ENCODE peak calls at places on chromosome 18, in five cellular contexts. N is endothelial cell, H is SJCRH30, T is activated gamma-delta T cell treated with Interleukin-2 at 50 U/mL for 16 hours, Y is posterior vena cava. J is an unnamed sample.
A peak's percentile ranks its signal among the peaks of the same experiment; 100 is the strongest.

GRCh38 chr18:4270016-4270415 is 185.1 kb downstream of the DLGAP1 start:
- DNase-seq in H (no peak), Y (no peak), T (no peak), N (no peak), J (no peak)

GRCh38 chr18:3792711-3793110 is 342.7 kb downstream of the TGIF1 start:
- DNase-seq in N (no peak), Y (no peak), T (no peak), H (no peak), J (no peak)

GRCh38 chr18:79410731-79411613 is 15.2 kb downstream of the NFATC1 start:
- DNase-seq in N (no peak), H (no peak), T (no peak), Y (peak; percentile 79), J (no peak)

GRCh38 chr18:32358075-32358474 is 112.6 kb downstream of the GAREM1 start:
- DNase-seq in T (no peak), H (no peak), Y (no peak), N (no peak), J (no peak)

GRCh38 chr18:76131738-76132137 is 363.3 kb downstream of the ZNF516 start:
- DNase-seq in Y (no peak), H (no peak), N (no peak), T (no peak), J (no peak)

GRCh38 chr18:55764382-55764781 is 176.4 kb upstream of the TCF4 start:
- DNase-seq in Y (no peak), T (no peak), H (no peak), N (no peak), J (no peak)

GRCh38 chr18:46555724-46556123 is 101.3 kb downstream of the LOXHD1 start:
- DNase-seq in H (peak; percentile 41), T (no peak), Y (no peak), N (peak; percentile 71), J (peak; percentile 10)

GRCh38 chr18:3593381-3593903 is 143.5 kb downstream of the TGIF1 start:
- DNase-seq in Y (peak; percentile 75), N (peak; percentile 27), H (peak; percentile 87), T (no peak), J (no peak)

GRCh38 chr18:49177071-49177470 is 226.3 kb upstream of the SMAD7 start:
- DNase-seq in Y (no peak), H (no peak), N (no peak), T (no peak), J (no peak)

GRCh38 chr18:60893331-60894114 is 439.7 kb upstream of the CDH20 start:
- DNase-seq in Y (no peak), H (no peak), N (no peak), T (no peak), J (no peak)

GRCh38 chr18:21053127-21053526 is 58.5 kb downstream of the ROCK1 start:
- DNase-seq in N (no peak), Y (no peak), T (no peak), H (no peak), J (no peak)

GRCh38 chr18:77366725-77367641 is 117.3 kb downstream of the GALR1 start:
- DNase-seq in N (no peak), T (no peak), Y (no peak), H (peak; percentile 25), J (no peak)

GRCh38 chr18:50687491-50687890 is 127.6 kb downstream of the MAPK4 start:
- DNase-seq in Y (peak; percentile 64), N (no peak), H (no peak), T (no peak), J (no peak)

GRCh38 chr18:76958692-76959341 is 136.5 kb downstream of the ZNF236 start:
- DNase-seq in T (no peak), Y (no peak), H (peak; percentile 11), N (no peak), J (no peak)

GRCh38 chr18:26159353-26159752 is 25.7 kb downstream of the PSMA8 start:
- DNase-seq in T (no peak), H (peak; percentile 2), Y (no peak), N (no peak), J (peak; percentile 12)

GRCh38 chr18:41146301-41146700 is 808.7 kb upstream of the PIK3C3 start:
- DNase-seq in Y (no peak), T (no peak), H (no peak), N (peak; percentile 9), J (no peak)

GRCh38 chr18:41075212-41075611 is 879.8 kb upstream of the PIK3C3 start:
- DNase-seq in T (no peak), N (no peak), Y (no peak), H (peak; percentile 28), J (no peak)

GRCh38 chr18:379665-380356 is 112.0 kb upstream of the THOC1 start:
- DNase-seq in Y (no peak), H (no peak), T (no peak), N (no peak), J (no peak)

GRCh38 chr18:955379-956066 is 50.9 kb downstream of the ADCYAP1 start:
- DNase-seq in H (no peak), N (no peak), Y (no peak), T (no peak), J (no peak)

GRCh38 chr18:79400591-79401381 is 5.1 kb downstream of the NFATC1 start:
- DNase-seq in Y (peak; percentile 77), H (no peak), T (peak; percentile 49), N (no peak), J (peak; percentile 72)

GRCh38 chr18:57942493-57942892 is 101.5 kb upstream of the NEDD4L start:
- DNase-seq in N (no peak), H (no peak), Y (no peak), T (no peak), J (no peak)

GRCh38 chr18:51170689-51171088 is 26.8 kb downstream of the MEX3C start:
- DNase-seq in Y (no peak), N (no peak), T (no peak), H (no peak), J (no peak)

GRCh38 chr18:67232406-67232805 is 284.1 kb downstream of the DSEL start:
- DNase-seq in N (no peak), T (no peak), Y (no peak), H (no peak), J (no peak)

GRCh38 chr18:29154758-29155725 is 978.1 kb upstream of the CDH2 start:
- DNase-seq in Y (no peak), T (no peak), N (no peak), H (no peak), J (no peak)

GRCh38 chr18:49898421-49898820 is 85.1 kb upstream of the ACAA2 start:
- DNase-seq in Y (no peak), T (peak; percentile 64), H (peak; percentile 85), N (peak; percentile 66), J (peak; percentile 47)

GRCh38 chr18:55650363-55650870 is 62.4 kb upstream of the TCF4 start:
- DNase-seq in Y (no peak), T (no peak), N (no peak), H (no peak), J (no peak)

GRCh38 chr18:23982154-23983071 is 32.1 kb upstream of the TTC39C start:
- DNase-seq in T (no peak), H (peak; percentile 55), Y (peak; percentile 95), N (no peak), J (no peak)

GRCh38 chr18:48806551-48807261 is 144.1 kb downstream of the SMAD7 start:
- DNase-seq in H (peak; percentile 48), T (no peak), Y (no peak), N (no peak), J (no peak)

GRCh38 chr18:79581406-79581805 is 98.2 kb upstream of the CTDP1 start:
- DNase-seq in H (no peak), Y (peak; percentile 61), T (no peak), N (no peak), J (no peak)

GRCh38 chr18:9612215-9612830 is 2.0 kb downstream of the PPP4R1 start:
- DNase-seq in T (peak; percentile 41), H (peak; percentile 46), Y (no peak), N (no peak), J (peak; percentile 15)